ENCODE peak calls at places on chromosomes 3 and 15, in ten cellular contexts. G is endothelial cell; V is stimulated activated CD4-positive, alpha-beta T cell treated with anti-CD3 and anti-CD28 coated beads, Interleukin-12 subunit alpha, Interleukin-12 subunit beta, amount 100 ng/mL, for 4 hours; K is A549; Z is HEK293T; M is heart left ventricle; S is iPS DF 6.9; E is GM23338; J is stimulated activated effector memory CD8-positive, alpha-beta T cell treated with anti-CD3 and anti-CD28 coated beads, Interleukin-12 subunit alpha, Interleukin-12 subunit beta, amount 100 ng/mL, for 72 hours; B is H54. P is an unnamed sample.

GRCh38 chr3:196867155-196867506 is 589 bp upstream of the SENP5 start:
- DNase-seq in G (no peak), B (no peak), M (no peak), J (no peak), Z (no peak), V (no peak), E (no peak), K (no peak), S (no peak), P (no peak)

GRCh38 chr3:134009345-134010000 is 20.3 kb downstream of the SLCO2A1 start:
- DNase-seq in J (no peak), V (no peak), Z (no peak), K (no peak), G (no peak), E (no peak), S (no peak), B (no peak), M (no peak), P (peak)

GRCh38 chr3:44795197-44795596 is 33.6 kb downstream of the KIF15 start:
- DNase-seq in E (peak), V (no peak), G (no peak), M (no peak), J (no peak), B (peak), K (no peak), Z (no peak), S (no peak), P (no peak)

GRCh38 chr3:178507507-178508442 is 28.5 kb upstream of the KCNMB2 start:
- DNase-seq in K (no peak), B (no peak), G (no peak), J (no peak), M (peak), Z (no peak), S (no peak), E (no peak), V (no peak), P (no peak)

GRCh38 chr3:138066383-138066782 is 49.0 kb downstream of the DZIP1L start:
- DNase-seq in Z (no peak), E (no peak), K (no peak), M (no peak), G (no peak), B (no peak), V (no peak), J (no peak), S (no peak), P (no peak)

GRCh38 chr15:90316139-90316538 is 35.9 kb upstream of the ZNF774 start:
- DNase-seq in K (no peak), J (no peak), V (no peak), M (no peak), E (no peak), S (no peak), Z (no peak), G (no peak), B (no peak), P (no peak)

GRCh38 chr15:88636039-88636438 is 2.8 kb upstream of the ISG20 start:
- DNase-seq in S (no peak), Z (no peak), B (no peak), M (no peak), V (no peak), J (no peak), E (peak), K (no peak), G (no peak), P (no peak)

GRCh38 chr3:18580268-18580667 is 155.1 kb upstream of the SATB1 start:
- DNase-seq in J (no peak), E (no peak), G (no peak), Z (no peak), S (no peak), B (no peak), V (no peak), K (no peak), M (no peak), P (no peak)

GRCh38 chr3:190108789-190109188 is 11.9 kb downstream of the P3H2 start:
- DNase-seq in J (no peak), S (no peak), G (no peak), Z (no peak), M (no peak), V (no peak), K (no peak), B (no peak), E (no peak), P (no peak)

GRCh38 chr3:35639251-35640185 is at the start of gene ARPP21:
- DNase-seq in J (no peak), S (no peak), V (no peak), B (no peak), Z (no peak), M (peak), K (peak), G (peak), E (peak), P (no peak)

GRCh38 chr3:194204036-194204792 is 68.3 kb downstream of the HES1 start:
- DNase-seq in E (peak), K (peak), B (no peak), G (peak), S (no peak), M (no peak), J (no peak), V (peak), Z (no peak), P (no peak)

GRCh38 chr3:196193738-196194541 is 17.3 kb downstream of the ZDHHC19 start:
- DNase-seq in J (no peak), Z (no peak), K (no peak), S (no peak), M (peak), G (no peak), B (no peak), V (no peak), E (no peak), P (no peak)

GRCh38 chr3:105827101-105827634 is 41.6 kb downstream of the CBLB start:
- DNase-seq in Z (no peak), S (no peak), J (no peak), M (no peak), B (no peak), E (no peak), V (no peak), K (no peak), G (no peak), P (no peak)

P was measured in T1000.